ENCODE peak calls at places on chromosome 10, in ten cellular contexts. X is PC-3; F is caudate nucleus; C is CD8-positive, alpha-beta memory T cell; B is aorta; K is ovary; A is IMR-90; Y is substantia nigra; R is prostate gland; O is H9. Q is an unnamed sample.
A peak's percentile ranks its signal among the peaks of the same experiment; 100 is the strongest.

GRCh38 chr10:4541292-4541691 is 284.7 kb upstream of the AKR1E2 start:
- DNase-seq in X (peak; percentile 88), F (no peak), C (no peak), B (peak; percentile 74), K (no peak), A (peak; percentile 90), Y (no peak), R (peak; percentile 43), O (no peak), Q (no peak)

GRCh38 chr10:100744980-100745881 is at the start of gene PAX2:
- DNase-seq in X (peak; percentile 3), F (no peak), C (no peak), B (no peak), K (no peak), A (no peak), Y (no peak), R (no peak), O (peak; percentile 93), Q (no peak)

GRCh38 chr10:101287922-101288638 is 58.8 kb upstream of the LBX1 start:
- DNase-seq in X (peak; percentile 16), F (no peak), C (no peak), B (no peak), K (no peak), A (peak; percentile 20), Y (no peak), R (no peak), O (peak; percentile 86), Q (no peak)

GRCh38 chr10:93813507-93814465 is 56.0 kb downstream of the LGI1 start:
- DNase-seq in X (peak; percentile 71), F (peak; percentile 39), C (no peak), B (peak; percentile 69), K (peak; percentile 43), A (peak; percentile 41), Y (peak; percentile 2), R (peak; percentile 16), O (peak; percentile 72), Q (no peak)

GRCh38 chr10:133608855-133609254 is 17.7 kb downstream of the FRG2B start:
- DNase-seq in X (peak; percentile 60), F (no peak), C (no peak), B (no peak), K (no peak), A (no peak), Y (no peak), R (no peak), O (no peak), Q (no peak)

GRCh38 chr10:50740351-50740688 is 584 bp downstream of the ASAH2B start:
- DNase-seq in X (peak; percentile 84), F (no peak), C (peak; percentile 6), B (no peak), K (no peak), A (peak; percentile 82), Y (no peak), R (no peak), O (no peak), Q (no peak)

GRCh38 chr10:60666221-60666620 is 112.1 kb upstream of the CDK1 start:
- DNase-seq in X (peak; percentile 38), F (no peak), C (no peak), B (peak; percentile 57), K (no peak), A (no peak), Y (no peak), R (no peak), O (no peak), Q (no peak)

GRCh38 chr10:75651452-75651851 is 220.0 kb downstream of the LRMDA start:
- DNase-seq in X (peak; percentile 64), F (no peak), C (no peak), B (no peak), K (no peak), A (no peak), Y (no peak), R (no peak), O (peak; percentile 35), Q (no peak)

DNA sequence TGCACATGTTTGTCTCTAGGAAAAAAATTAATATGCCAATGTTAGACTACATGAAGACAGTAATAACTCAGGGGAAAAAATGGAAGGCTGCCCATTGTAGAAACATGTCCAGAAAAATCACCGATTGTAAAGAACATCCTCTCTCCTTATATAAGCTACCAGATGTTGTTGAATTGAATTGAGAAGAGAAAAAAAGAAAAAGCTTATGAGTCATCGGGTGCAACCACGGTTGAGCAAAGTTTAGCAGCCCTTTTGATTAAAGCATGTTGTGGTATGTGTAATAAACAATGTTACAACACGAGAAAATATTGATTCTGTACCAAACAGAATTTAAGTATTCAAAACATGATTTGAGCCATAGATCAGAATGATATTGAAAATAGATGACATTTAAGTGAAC is 102.3 kb upstream of the ARHGAP21 start:
- DNase-seq in X (peak; percentile 48), F (no peak), C (no peak), B (no peak), K (no peak), A (peak; percentile 78), Y (no peak), R (no peak), O (no peak), Q (no peak)
- H3K27ac ChIP-seq in X (no peak overlapping the region), F (no peak overlapping the region), C (no peak overlapping the region), B (no peak overlapping the region), K (peak overlapping the region; percentile 57), A (no peak overlapping the region), Y (no peak overlapping the region), R (no peak overlapping the region), O (no peak overlapping the region), Q (peak overlapping the region; percentile 32)

GRCh38 chr10:110363572-110364411 is 59.1 kb upstream of the SMNDC1 start:
- DNase-seq in X (no peak), F (peak; percentile 18), C (no peak), B (peak; percentile 45), K (no peak), A (no peak), Y (no peak), R (no peak), O (no peak), Q (no peak)

GRCh38 chr10:110361800-110362456 is 57.2 kb upstream of the SMNDC1 start:
- DNase-seq in X (no peak), F (no peak), C (no peak), B (no peak), K (no peak), A (no peak), Y (no peak), R (no peak), O (no peak), Q (no peak)

GRCh38 chr10:110365356-110366143 is 60.8 kb upstream of the SMNDC1 start:
- DNase-seq in X (no peak), F (no peak), C (no peak), B (no peak), K (no peak), A (no peak), Y (no peak), R (no peak), O (no peak), Q (no peak)

GRCh38 chr10:110366641-110367040 is 61.9 kb upstream of the SMNDC1 start:
- DNase-seq in X (no peak), F (no peak), C (no peak), B (no peak), K (no peak), A (no peak), Y (no peak), R (no peak), O (no peak), Q (no peak)

DNA sequence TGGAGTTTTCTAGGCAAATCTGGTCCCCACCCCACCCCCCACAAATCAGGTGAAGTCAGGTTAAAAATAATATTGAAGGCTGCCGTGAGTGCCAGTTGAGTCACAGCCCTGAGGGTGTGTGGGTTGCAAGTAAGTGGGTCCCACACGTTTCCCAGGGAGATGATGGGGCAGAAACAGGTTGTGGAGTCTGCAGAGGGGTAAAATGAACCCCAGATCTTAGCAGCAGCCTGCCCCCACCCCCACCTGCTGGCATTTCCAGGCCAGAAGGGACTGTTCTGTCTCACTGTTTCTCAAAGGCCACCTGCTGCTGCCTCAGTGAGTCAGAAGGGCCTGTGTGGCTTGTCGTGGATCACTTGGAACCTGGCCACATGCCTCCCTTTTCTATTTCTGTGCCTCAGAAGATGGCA is 59.8 kb upstream of the SMNDC1 start:
- DNase-seq in X (peak; percentile 65), F (peak; percentile 47), C (no peak), B (no peak), K (no peak), A (no peak), Y (no peak), R (no peak), O (no peak), Q (no peak)
- H3K27ac ChIP-seq in X (peak overlapping the region; percentile 70), F (peak overlapping the region; percentile 14), C (no peak overlapping the region), B (no peak overlapping the region), K (no peak overlapping the region), A (no peak overlapping the region), Y (no peak overlapping the region), R (no peak overlapping the region), O (no peak overlapping the region), Q (no peak overlapping the region)

GRCh38 chr10:12503311-12503710 is 154.0 kb downstream of the CAMK1D start:
- DNase-seq in X (no peak), F (no peak), C (no peak), B (no peak), K (no peak), A (no peak), Y (no peak), R (no peak), O (no peak), Q (peak; percentile 28)
- H3K27ac ChIP-seq in X (no peak overlapping the region), F (no peak overlapping the region), C (no peak overlapping the region), B (no peak overlapping the region), K (no peak overlapping the region), A (no peak overlapping the region), Y (no peak overlapping the region), R (no peak overlapping the region), O (no peak overlapping the region), Q (no peak overlapping the region)

GRCh38 chr10:651700-652099 is 37.8 kb downstream of the DIP2C start:
- DNase-seq in X (no peak), F (no peak), C (no peak), B (no peak), K (peak; percentile 33), A (no peak), Y (no peak), R (no peak), O (no peak), Q (peak; percentile 58)

GRCh38 chr10:650691-651615 is 38.5 kb downstream of the DIP2C start:
- DNase-seq in X (no peak), F (no peak), C (no peak), B (no peak), K (no peak), A (peak; percentile 78), Y (no peak), R (no peak), O (no peak), Q (no peak)

GRCh38 chr10:652226-652625 is 37.2 kb downstream of the DIP2C start:
- DNase-seq in X (no peak), F (no peak), C (no peak), B (no peak), K (peak; percentile 33), A (no peak), Y (no peak), R (no peak), O (peak; percentile 31), Q (peak; percentile 71)

GRCh38 chr10:649798-650690 is 39.4 kb downstream of the DIP2C start:
- DNase-seq in X (no peak), F (no peak), C (no peak), B (no peak), K (peak; percentile 77), A (peak; percentile 82), Y (no peak), R (no peak), O (peak; percentile 28), Q (no peak)

DNA sequence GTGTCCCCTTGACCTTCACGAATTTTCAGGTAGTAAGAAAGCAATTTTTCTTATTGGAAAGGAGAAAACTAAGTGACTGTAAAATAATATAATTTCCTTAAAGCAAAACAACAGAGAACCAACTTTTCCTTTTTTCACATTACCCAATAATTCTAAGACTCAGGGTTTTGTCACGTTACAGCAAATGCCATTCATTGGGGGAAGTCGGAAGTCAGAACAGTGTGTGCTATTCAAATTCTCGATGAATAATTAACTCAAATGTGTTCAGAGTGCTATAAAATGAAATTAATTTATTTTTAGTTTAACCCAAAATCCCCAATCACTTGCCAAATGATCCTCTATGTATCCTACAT is 40.0 kb downstream of the DIP2C start:
- DNase-seq in X (no peak), F (no peak), C (no peak), B (no peak), K (no peak), A (no peak), Y (no peak), R (no peak), O (no peak), Q (no peak)
- H3K27ac ChIP-seq in X (no peak overlapping the region), F (no peak overlapping the region), C (no peak overlapping the region), B (no peak overlapping the region), K (peak overlapping the region; percentile 8), A (peak overlapping the region; percentile 11), Y (peak overlapping the region; percentile 5), R (no peak overlapping the region), O (no peak overlapping the region), Q (no peak overlapping the region)

Q was measured in vagina.